ENCODE peak calls at places on chromosome 10, in five cellular contexts. L, X, U, T and J are unnamed samples. For H3K36me3, the result is how much of the 10 kb centered on the place peaks cover.

GRCh38 chr10:24849537-24850299 is 102.7 kb downstream of the PRTFDC1 start:
- DNase-seq in L (no peak), X (peak), U (no peak), T (no peak), J (peak)

GRCh38 chr10:91805110-91805825 is 7.0 kb downstream of the TNKS2 start:
- DNase-seq in L (no peak), X (no peak), U (no peak), T (no peak), J (no peak)

GRCh38 chr10:8050561-8051108 is 3.9 kb upstream of the GATA3 start:
- DNase-seq in L (peak), X (no peak), U (peak), T (no peak), J (no peak)

GRCh38 chr10:100743626-100744135 is 1.7 kb upstream of the PAX2 start:
- DNase-seq in L (no peak), X (peak), U (peak), T (peak), J (no peak)

GRCh38 chr10:89615824-89616223 is 29.2 kb downstream of the PANK1 start:
- DNase-seq in L (no peak), X (no peak), U (no peak), T (no peak), J (no peak)

GRCh38 chr10:47023237-47024045 is 112.2 kb downstream of the PTPN20 start:
- DNase-seq in L (no peak), X (no peak), U (no peak), T (no peak), J (no peak)

GRCh38 chr10:86363184-86363832 is 3.3 kb downstream of the GRID1 start:
- DNase-seq in L (peak), X (peak), U (no peak), T (no peak), J (no peak)

GRCh38 chr10:129945941-129946760 is 17.9 kb downstream of the EBF3 start:
- DNase-seq in L (peak), X (no peak), U (no peak), T (no peak), J (no peak)

GRCh38 chr10:110903280-110904278 is 15.4 kb downstream of the BBIP1 start:
- DNase-seq in L (no peak), X (no peak), U (no peak), T (no peak), J (no peak)

GRCh38 chr10:122267849-122268737 is 3.0 kb upstream of the BTBD16 start:
- DNase-seq in L (no peak), X (peak), U (no peak), T (peak), J (peak)

GRCh38 chr10:37639200-37639599 is 218.2 kb downstream of the ZNF248 start:
- DNase-seq in L (no peak), X (no peak), U (no peak), T (no peak), J (no peak)

GRCh38 chr10:83592337-83592935 is 546.9 kb upstream of the GHITM start:
- DNase-seq in L (no peak), X (no peak), U (no peak), T (no peak), J (no peak)

GRCh38 chr10:15385552-15386455 is 14.7 kb upstream of the FAM171A1 start:
- DNase-seq in L (no peak), X (no peak), U (no peak), T (no peak), J (no peak)

GRCh38 chr10:6201511-6201975 is 1.2 kb upstream of the PFKFB3 start:
- DNase-seq in L (peak), X (peak), U (peak), T (peak), J (peak)

GRCh38 chr10:79399242-79399831 is 46.1 kb downstream of the ZCCHC24 start:
- DNase-seq in L (peak), X (peak), U (no peak), T (no peak), J (peak)

GRCh38 chr10:98097611-98098010 is 36.8 kb upstream of the R3HCC1L start:
- DNase-seq in L (no peak), X (no peak), U (no peak), T (no peak), J (no peak)

GRCh38 chr10:3777876-3778707 is 6.9 kb downstream of the KLF6 start:
- DNase-seq in L (no peak), X (peak), U (no peak), T (no peak), J (no peak)

GRCh38 chr10:43237128-43237527 is 29.7 kb downstream of the RASGEF1A start:
- DNase-seq in L (no peak), X (no peak), U (no peak), T (no peak), J (no peak)

GRCh38 chr10:31644931-31645633 is 283.5 kb downstream of the ARHGAP12 start:
- DNase-seq in L (no peak), X (peak), U (no peak), T (no peak), J (no peak)

GRCh38 chr10:88702848-88703597 is 3.0 kb upstream of the LIPK start:
- DNase-seq in L (no peak), X (peak), U (no peak), T (no peak), J (peak)

GRCh38 chr10:100311307-100311706 is 18.7 kb downstream of the PKD2L1 start:
- DNase-seq in L (no peak), X (peak), U (no peak), T (no peak), J (no peak)

GRCh38 chr10:132880148-132880981 is 62.0 kb downstream of the CFAP46 start:
- DNase-seq in L (peak), X (no peak), U (no peak), T (no peak), J (no peak)

GRCh38 chr10:4541292-4541691 is 284.7 kb upstream of the AKR1E2 start:
- DNase-seq in L (no peak), X (peak), U (no peak), T (no peak), J (peak)

GRCh38 chr10:116133641-116134040 is 139.4 kb downstream of the GFRA1 start:
- DNase-seq in L (no peak), X (no peak), U (no peak), T (no peak), J (no peak)

GRCh38 chr10:61935085-61935484 is 33.6 kb downstream of the ARID5B start:
- DNase-seq in L (no peak), X (no peak), U (no peak), T (no peak), J (no peak)

GRCh38 chr10:110803830-110804338 is 67.8 kb upstream of the PDCD4 start:
- DNase-seq in L (peak), X (peak), U (peak), T (peak), J (peak)

GRCh38 chr10:60390224-60390626 is 550 bp upstream of the ANK3 start:
- DNase-seq in L (no peak), X (no peak), U (no peak), T (no peak), J (no peak)

GRCh38 chr10:48614481-48615383 is 9.9 kb upstream of the ARHGAP22 start:
- DNase-seq in L (no peak), X (peak), U (no peak), T (no peak), J (peak)

GRCh38 chr10:17290226-17290625 is 62.2 kb downstream of the VIM start:
- DNase-seq in L (no peak), X (peak), U (peak), T (peak), J (no peak)

GRCh38 chr10:99630439-99630838 is 10.2 kb upstream of the SLC25A28 start:
- DNase-seq in L (no peak), X (peak), U (no peak), T (peak), J (peak)

GRCh38 chr10:133087679-133088523 is at the start of gene ADGRA1:
- DNase-seq in L (no peak), X (no peak), U (no peak), T (no peak), J (no peak)

GRCh38 chr10:4532976-4533375 is 293.0 kb upstream of the AKR1E2 start:
- DNase-seq in L (no peak), X (no peak), U (no peak), T (no peak), J (no peak)

GRCh38 chr10:86246279-86246940 is 120.2 kb downstream of the GRID1 start:
- DNase-seq in L (no peak), X (no peak), U (no peak), T (no peak), J (no peak)

GRCh38 chr10:128203028-128203427 is 76.8 kb upstream of the MKI67 start:
- DNase-seq in L (no peak), X (no peak), U (no peak), T (no peak), J (no peak)

GRCh38 chr10:4498763-4499251 is 327.2 kb upstream of the AKR1E2 start:
- DNase-seq in L (no peak), X (peak), U (no peak), T (no peak), J (no peak)

GRCh38 chr10:95375418-95375817 is 84.6 kb upstream of the PDLIM1 start:
- DNase-seq in L (no peak), X (no peak), U (no peak), T (no peak), J (no peak)
- H3K36me3 ChIP-seq in L (under half), X (under half), U (under half), T (under half), J (under half)

GRCh38 chr10:126160971-126161630 is 227.2 kb downstream of the ADAM12 start:
- DNase-seq in L (no peak), X (no peak), U (no peak), T (no peak), J (no peak)
- H3K4me3 ChIP-seq in L (no peak), X (no peak), U (no peak), T (no peak), J (no peak)

GRCh38 chr10:68145705-68146104 is 36.4 kb downstream of the MYPN start:
- DNase-seq in L (no peak), X (no peak), U (no peak), T (no peak), J (no peak)
- H3K36me3 ChIP-seq in L (under half), X (under half), U (under half), T (under half), J (under half)

GRCh38 chr10:72276421-72277339 is 3.0 kb downstream of the DDIT4 start:
- DNase-seq in L (no peak), X (peak), U (no peak), T (no peak), J (peak)
- H3K4me3 ChIP-seq in L (peak), X (peak), U (peak), T (peak), J (peak)

DNA sequence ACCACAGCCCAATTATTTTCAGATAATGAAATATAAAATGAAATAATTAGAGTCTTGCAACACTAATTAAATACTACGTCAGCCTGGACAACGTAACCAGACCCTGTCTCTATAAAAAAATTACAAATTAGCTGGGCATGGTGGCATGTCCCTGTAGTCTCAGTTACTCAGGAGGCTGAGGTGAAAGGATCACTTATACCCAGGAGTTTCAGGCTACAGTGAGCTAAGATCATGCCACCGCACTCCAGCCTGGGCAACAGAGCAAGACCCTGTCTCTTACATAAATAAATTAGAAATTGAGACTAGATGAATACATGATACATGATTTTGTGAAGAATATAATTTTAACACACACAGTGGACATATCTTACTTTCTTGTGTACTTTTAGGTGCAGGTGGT is 18.4 kb downstream of the TIAL1 start:
- DNase-seq in L (no peak), X (no peak), U (no peak), T (no peak), J (no peak)
- H3K36me3 ChIP-seq in L (under half), X (under half), U (under half), T (half or more), J (under half)

GRCh38 chr10:28881483-28881882 is 204.2 kb downstream of the BAMBI start:
- DNase-seq in L (no peak), X (no peak), U (no peak), T (no peak), J (no peak)
- H3K4me3 ChIP-seq in L (no peak), X (no peak), U (no peak), T (no peak), J (no peak)

DNA sequence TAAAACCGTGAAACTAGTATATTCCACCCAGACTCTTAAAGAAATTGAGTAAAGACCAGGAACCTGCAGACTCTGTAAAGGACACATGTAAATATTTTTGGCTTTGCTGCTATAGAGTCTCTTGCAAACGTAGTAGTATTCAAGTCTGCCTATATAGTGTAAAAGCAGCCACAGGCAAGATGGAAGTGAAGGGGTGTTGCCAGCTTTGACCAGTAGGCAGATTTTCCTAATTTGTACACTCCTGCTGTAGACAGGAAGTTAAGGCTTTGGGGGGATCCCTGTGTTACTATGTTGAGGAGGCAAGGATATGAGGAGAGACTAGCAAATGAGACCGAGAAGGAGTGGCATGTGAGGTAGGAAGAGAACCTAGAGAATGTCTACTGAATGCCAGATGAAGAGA is 27.7 kb downstream of the WAC start:
- DNase-seq in L (no peak), X (no peak), U (no peak), T (no peak), J (no peak)
- H3K36me3 ChIP-seq in L (under half), X (under half), U (under half), T (half or more), J (under half)

GRCh38 chr10:29643785-29644501 is 9.2 kb upstream of the SVIL start:
- DNase-seq in L (peak), X (no peak), U (no peak), T (no peak), J (peak)

GRCh38 chr10:29646238-29646902 is 11.6 kb upstream of the SVIL start:
- DNase-seq in L (no peak), X (peak), U (no peak), T (no peak), J (no peak)

GRCh38 chr10:29646960-29647431 is 12.2 kb upstream of the SVIL start:
- DNase-seq in L (no peak), X (no peak), U (no peak), T (no peak), J (no peak)

GRCh38 chr10:29647483-29647882 is 12.7 kb upstream of the SVIL start:
- DNase-seq in L (no peak), X (no peak), U (no peak), T (no peak), J (no peak)

GRCh38 chr10:29642996-29643395 is 8.2 kb upstream of the SVIL start:
- DNase-seq in L (no peak), X (no peak), U (no peak), T (no peak), J (peak)
- H3K4me3 ChIP-seq in L (peak), X (no peak), U (no peak), T (no peak), J (no peak)

GRCh38 chr10:90707657-90708056 is 150.2 kb downstream of the HTR7 start:
- DNase-seq in L (no peak), X (no peak), U (no peak), T (no peak), J (no peak)
- H3K36me3 ChIP-seq in L (under half), X (under half), U (under half), T (under half), J (under half)

DNA sequence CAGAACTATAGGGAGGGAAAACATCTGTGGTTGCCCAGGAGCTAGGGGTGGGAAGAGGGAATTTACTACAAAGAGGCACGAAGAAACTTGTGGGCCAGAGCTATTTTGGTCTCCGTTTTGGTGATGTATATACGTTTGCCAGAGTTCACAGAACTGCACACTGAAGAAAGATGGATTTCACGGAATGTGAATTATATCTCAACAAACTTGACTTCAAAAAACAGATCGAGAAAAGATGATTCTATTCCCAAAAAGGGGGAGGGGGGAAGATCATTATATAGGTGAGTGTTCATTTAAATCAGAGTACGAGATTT is 337 bp upstream of the AS3MT start:
- DNase-seq in L (no peak), X (no peak), U (no peak), T (no peak), J (no peak)
- H3K4me3 ChIP-seq in L (peak), X (peak), U (no peak), T (no peak), J (peak)